ENCODE peak calls at places on chromosome 5, in four cellular contexts. M, T, N and D are unnamed samples.

GRCh38 chr5:80884851-80885697 is 75.1 kb upstream of the RASGRF2 start:
- DNase-seq in M (no peak), T (no peak), N (no peak), D (no peak)

GRCh38 chr5:21165344-21165743 is 1177.3 kb upstream of the CDH18 start:
- DNase-seq in M (no peak), T (no peak), N (no peak), D (no peak)

GRCh38 chr5:116872986-116873385 is 298.4 kb upstream of the SEMA6A start:
- DNase-seq in M (no peak), T (no peak), N (no peak), D (no peak)

GRCh38 chr5:172789687-172790495 is 18.9 kb upstream of the DUSP1 start:
- DNase-seq in M (no peak), T (no peak), N (no peak), D (no peak)

GRCh38 chr5:91076138-91076537 is 307.0 kb downstream of the ARRDC3 start:
- DNase-seq in M (no peak), T (no peak), N (no peak), D (no peak)

GRCh38 chr5:43041131-43041668 is 1.1 kb upstream of the ANXA2R start:
- DNase-seq in M (no peak), T (no peak), N (peak), D (no peak)

GRCh38 chr5:54663876-54664275 is 146.3 kb downstream of the SNX18 start:
- DNase-seq in M (no peak), T (no peak), N (no peak), D (peak)

GRCh38 chr5:8098044-8098443 is 229.1 kb downstream of the MTRR start:
- DNase-seq in M (no peak), T (no peak), N (no peak), D (no peak)

GRCh38 chr5:134554319-134555222 is 29.1 kb downstream of the JADE2 start:
- DNase-seq in M (peak), T (peak), N (peak), D (peak)

GRCh38 chr5:107063511-107063910 is 607.2 kb downstream of the EFNA5 start:
- DNase-seq in M (no peak), T (no peak), N (no peak), D (no peak)

GRCh38 chr5:116650964-116651363 is 76.3 kb upstream of the SEMA6A start:
- DNase-seq in M (no peak), T (no peak), N (no peak), D (no peak)

GRCh38 chr5:143182106-143182505 is 221.4 kb downstream of the NR3C1 start:
- DNase-seq in M (no peak), T (no peak), N (no peak), D (no peak)

GRCh38 chr5:110377411-110378392 is 348.8 kb downstream of the TMEM232 start:
- DNase-seq in M (no peak), T (no peak), N (no peak), D (peak)

GRCh38 chr5:51860532-51861018 is 477.3 kb downstream of the ISL1 start:
- DNase-seq in M (no peak), T (no peak), N (no peak), D (no peak)

GRCh38 chr5:40045429-40045828 is 620.6 kb upstream of the DAB2 start:
- DNase-seq in M (no peak), T (no peak), N (no peak), D (no peak)

GRCh38 chr5:113421643-113422132 is 13.1 kb downstream of the TSSK1B start:
- DNase-seq in M (no peak), T (no peak), N (no peak), D (no peak)

GRCh38 chr5:418681-419121 is 24.3 kb upstream of the EXOC3 start:
- DNase-seq in M (no peak), T (no peak), N (no peak), D (no peak)

GRCh38 chr5:128109138-128109537 is 25.6 kb downstream of the SLC12A2 start:
- DNase-seq in M (no peak), T (no peak), N (no peak), D (no peak)

GRCh38 chr5:7916171-7916804 is 47.3 kb downstream of the MTRR start:
- DNase-seq in M (no peak), T (no peak), N (no peak), D (no peak)

GRCh38 chr5:145497041-145497440 is 338.1 kb downstream of the PRELID2 start:
- DNase-seq in M (no peak), T (no peak), N (no peak), D (no peak)

GRCh38 chr5:112143684-112144083 is 275.4 kb downstream of the EPB41L4A start:
- DNase-seq in M (no peak), T (no peak), N (no peak), D (no peak)

GRCh38 chr5:56060276-56061110 is 65.7 kb upstream of the IL6ST start:
- DNase-seq in M (no peak), T (no peak), N (no peak), D (no peak)

GRCh38 chr5:93580387-93581100 is 475 bp downstream of the NR2F1-AS1 start:
- DNase-seq in M (no peak), T (no peak), N (no peak), D (peak)

GRCh38 chr5:117999939-118000549 is 988.3 kb downstream of the DTWD2 start:
- DNase-seq in M (no peak), T (no peak), N (no peak), D (no peak)